ENCODE peak calls at places on chromosome 6, in six cellular contexts. U, D, A, C, V and G are unnamed samples.

GRCh38 chr6:115969207-115969929 is 91.3 kb downstream of the FRK start:
- DNase-seq in U (no peak), D (no peak), A (peak), C (no peak), V (no peak), G (no peak)

GRCh38 chr6:92196320-92196719 is 1223.0 kb downstream of the EPHA7 start:
- DNase-seq in U (no peak), D (no peak), A (no peak), C (no peak), V (no peak), G (no peak)

GRCh38 chr6:13044390-13044789 is 283.9 kb downstream of the TBC1D7 start:
- DNase-seq in U (no peak), D (no peak), A (peak), C (no peak), V (peak), G (no peak)

GRCh38 chr6:142374965-142375733 is 73.3 kb downstream of the ADGRG6 start:
- DNase-seq in U (no peak), D (no peak), A (peak), C (no peak), V (peak), G (no peak)

GRCh38 chr6:37659561-37659960 is 38.1 kb downstream of the MDGA1 start:
- DNase-seq in U (no peak), D (no peak), A (no peak), C (no peak), V (no peak), G (peak)

GRCh38 chr6:22470454-22471368 is 98.7 kb upstream of the HDGFL1 start:
- DNase-seq in U (no peak), D (no peak), A (peak), C (no peak), V (peak), G (no peak)

GRCh38 chr6:26607434-26608230 is 10.9 kb downstream of the ABT1 start:
- DNase-seq in U (peak), D (peak), A (peak), C (no peak), V (peak), G (no peak)

GRCh38 chr6:83199865-83200230 is 6.7 kb downstream of the RWDD2A start:
- DNase-seq in U (no peak), D (no peak), A (peak), C (no peak), V (peak), G (no peak)

GRCh38 chr6:162907876-162908481 is 180.2 kb downstream of the PACRG start:
- DNase-seq in U (no peak), D (no peak), A (peak), C (no peak), V (peak), G (no peak)

GRCh38 chr6:86581833-86582232 is 355.5 kb upstream of the HTR1E start:
- DNase-seq in U (no peak), D (no peak), A (no peak), C (no peak), V (no peak), G (no peak)

GRCh38 chr6:24126586-24127192 is 674 bp downstream of the NRSN1 start:
- DNase-seq in U (peak), D (peak), A (peak), C (no peak), V (peak), G (no peak)

GRCh38 chr6:139282684-139283083 is 9.1 kb downstream of the TXLNB start:
- DNase-seq in U (no peak), D (no peak), A (no peak), C (no peak), V (no peak), G (no peak)

GRCh38 chr6:13874191-13874549 is 50.6 kb upstream of the RNF182 start:
- DNase-seq in U (no peak), D (no peak), A (no peak), C (no peak), V (no peak), G (no peak)

GRCh38 chr6:168122011-168122410 is 43.0 kb upstream of the FRMD1 start:
- DNase-seq in U (no peak), D (no peak), A (no peak), C (peak), V (no peak), G (no peak)

GRCh38 chr6:107869871-107870270 is 45.8 kb upstream of the SCML4 start:
- DNase-seq in U (no peak), D (no peak), A (no peak), C (no peak), V (no peak), G (no peak)
- TF ChIP-seq CTCF in U (no peak), D (no peak), A (peak), C (no peak), V (no peak), G (peak)

DNA sequence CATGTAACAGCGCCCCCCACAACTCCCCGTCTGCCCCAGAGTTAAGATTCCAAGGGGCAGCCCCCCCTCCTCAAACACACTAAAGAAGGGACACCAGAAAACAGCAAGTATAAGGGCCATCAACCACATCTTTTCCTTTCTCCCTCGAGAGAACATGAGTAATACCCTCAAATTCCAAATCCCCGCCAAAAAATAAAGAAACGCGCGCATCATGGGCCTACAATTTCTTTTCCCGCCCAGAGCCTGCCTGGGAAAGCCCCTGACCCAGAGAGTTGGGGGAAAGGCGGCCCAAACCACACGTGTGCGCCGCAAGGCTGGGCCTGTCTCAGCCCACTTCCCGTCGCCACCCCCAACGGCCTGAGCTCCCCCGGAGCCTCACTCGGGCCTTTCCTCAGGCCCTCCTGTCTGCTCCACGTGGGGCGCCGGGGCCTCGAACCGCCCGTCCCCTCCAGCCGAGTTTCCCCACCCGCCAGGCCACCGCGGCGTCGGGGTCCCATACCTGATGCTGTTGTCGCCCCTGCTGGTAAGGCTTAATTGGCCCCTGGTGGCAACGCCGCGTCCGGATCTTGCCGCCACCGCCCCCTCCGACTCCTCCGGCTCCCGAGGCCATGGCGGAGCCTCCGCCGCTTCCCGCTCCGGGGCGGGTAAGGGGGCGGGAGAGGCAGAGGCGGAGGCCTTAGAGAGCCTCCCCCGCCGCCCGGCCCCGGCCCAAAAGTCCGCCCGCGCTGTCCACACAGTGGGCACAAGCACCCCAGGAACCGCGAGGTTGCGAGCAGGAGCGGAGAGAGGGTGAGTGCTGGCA is 746 bp downstream of the NUP153 start:
- DNase-seq in U (peak), D (peak), A (peak), C (peak), V (no peak), G (peak)
- TF ChIP-seq CTCF in U (no peak), D (no peak), A (no peak), C (no peak), V (no peak), G (no peak)

DNA sequence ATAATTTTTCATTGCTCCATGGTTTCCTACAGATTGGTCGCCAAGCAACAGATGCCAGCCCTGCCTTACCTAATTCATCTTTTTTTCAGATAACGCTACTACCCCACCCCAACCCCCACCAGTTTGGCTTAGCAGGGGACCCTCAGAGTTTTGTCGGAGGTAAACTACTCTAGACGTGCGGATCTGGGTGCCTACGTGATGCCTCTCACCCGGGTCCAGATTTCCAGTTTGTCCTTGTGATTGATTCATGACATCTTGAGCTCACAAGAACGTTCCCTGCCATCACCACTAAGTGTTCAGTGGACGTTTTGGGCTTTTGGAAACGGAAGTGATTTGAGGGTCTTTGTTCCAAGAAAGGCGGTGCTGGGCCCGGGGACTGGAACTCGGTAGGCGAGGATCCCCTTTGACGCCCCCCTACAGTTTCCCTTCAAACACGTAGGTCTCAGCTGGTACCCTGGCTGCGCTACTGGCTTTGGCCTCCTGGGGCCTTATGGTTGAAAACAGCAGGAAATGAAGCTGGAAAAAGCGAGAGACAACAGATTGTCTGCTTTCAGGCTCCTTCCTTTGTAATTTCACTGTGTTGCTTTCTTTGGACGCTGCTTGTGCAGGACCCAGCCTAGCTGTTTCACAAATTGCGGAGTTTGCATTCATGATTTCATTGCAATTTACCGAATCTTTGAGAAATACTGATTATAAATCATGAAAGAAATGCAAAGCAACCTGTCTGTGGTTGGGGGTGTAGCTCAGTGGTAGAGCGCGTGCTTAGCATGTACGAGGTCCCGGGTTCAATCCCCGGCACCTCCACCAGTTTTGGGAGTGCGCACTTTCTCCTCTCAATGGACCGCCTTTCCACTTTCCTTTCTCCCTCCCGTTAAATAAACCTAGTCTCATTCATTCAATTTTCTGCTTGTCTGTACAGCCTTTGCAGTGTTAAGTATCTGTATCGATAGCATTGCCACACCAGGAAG is 81.0 kb downstream of the GPX5 start:
- DNase-seq in U (peak), D (peak), A (peak), C (no peak), V (peak), G (no peak)
- TF ChIP-seq CTCF in U (peak), D (peak), A (peak), C (no peak), V (peak), G (peak)

DNA sequence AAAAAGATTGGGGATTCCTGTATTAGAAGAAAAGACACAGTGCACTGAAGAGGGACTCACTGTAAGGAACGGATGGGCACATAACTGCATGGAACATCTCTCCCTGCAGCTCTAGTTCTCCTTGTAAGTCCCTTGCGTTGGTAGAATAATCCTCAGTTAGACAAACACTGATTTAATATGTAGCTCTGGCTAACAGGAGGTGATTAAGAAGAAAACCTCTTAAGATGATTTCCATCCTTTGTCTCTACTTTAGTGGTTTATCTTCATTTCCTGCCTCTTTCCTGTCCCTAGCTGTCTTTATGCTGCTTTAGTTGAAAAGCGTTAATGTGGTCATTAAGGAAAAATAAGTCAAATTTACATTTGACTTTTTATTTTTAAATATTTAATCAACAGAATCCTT is 86.6 kb downstream of the SLC16A10 start:
- DNase-seq in U (no peak), D (no peak), A (no peak), C (no peak), V (no peak), G (no peak)
- TF ChIP-seq CTCF in U (no peak), D (no peak), A (no peak), C (no peak), V (no peak), G (no peak)

GRCh38 chr6:89643411-89643810 is 4.9 kb upstream of the LYRM2 start:
- DNase-seq in U (no peak), D (no peak), A (no peak), C (no peak), V (no peak), G (no peak)

GRCh38 chr6:89637960-89638319 is 607 bp downstream of the LYRM2 start:
- DNase-seq in U (no peak), D (no peak), A (no peak), C (no peak), V (no peak), G (no peak)

GRCh38 chr6:89640804-89641203 is 2.3 kb upstream of the LYRM2 start:
- DNase-seq in U (no peak), D (no peak), A (peak), C (no peak), V (peak), G (no peak)

DNA sequence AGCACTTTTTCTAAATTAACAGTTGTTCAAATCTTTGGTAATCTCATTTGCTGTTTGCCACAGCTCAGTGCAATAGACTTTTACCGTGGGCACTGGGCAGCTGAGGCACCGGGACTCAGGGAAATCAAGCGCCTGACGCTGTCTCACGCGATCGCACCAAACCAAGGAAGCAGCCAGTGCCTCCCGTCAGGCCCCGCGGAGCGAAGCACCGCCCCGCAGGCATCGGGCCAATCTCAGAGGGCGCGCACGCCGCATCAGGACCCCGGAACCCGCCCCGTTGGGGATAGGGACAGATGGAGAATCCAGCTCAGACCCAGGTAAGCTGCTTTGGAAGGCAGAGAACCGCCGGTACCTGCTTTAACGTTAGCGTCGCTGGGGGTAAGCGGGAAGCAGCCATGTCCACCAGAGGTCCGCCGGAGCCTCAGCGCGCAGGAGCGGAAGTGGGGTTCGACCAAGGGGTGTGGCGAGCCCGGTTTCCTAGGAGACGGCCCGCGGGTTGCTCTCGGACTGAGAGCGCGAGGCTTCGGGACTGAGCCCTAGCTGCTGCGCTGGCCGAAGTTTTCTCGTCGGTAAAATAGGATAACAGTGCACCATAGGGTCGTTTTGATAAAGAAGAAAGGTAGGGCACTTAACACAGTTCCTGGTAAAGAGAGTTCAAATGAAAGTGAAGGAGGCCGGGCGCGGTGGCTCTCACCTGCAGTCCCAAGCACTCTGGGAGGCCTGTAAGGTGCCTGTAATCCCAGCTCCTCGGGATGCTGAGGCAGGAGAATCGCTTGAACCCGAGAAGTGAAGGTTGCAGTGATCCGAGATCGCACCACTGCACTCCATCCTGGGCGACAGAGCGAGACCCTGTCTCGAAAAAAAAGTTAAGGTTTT is at the start of gene LYRM2:
- DNase-seq in U (peak), D (peak), A (peak), C (peak), V (peak), G (peak)
- TF ChIP-seq CTCF in U (no peak), D (no peak), A (no peak), C (no peak), V (no peak), G (peak)

GRCh38 chr6:164169355-164169754 is 754.8 kb downstream of the QKI start:
- DNase-seq in U (no peak), D (no peak), A (no peak), C (no peak), V (no peak), G (no peak)
- TF ChIP-seq CTCF in U (no peak), D (no peak), A (no peak), C (no peak), V (no peak), G (no peak)